ENCODE peak calls at places on chromosomes 6 and 20, in seven cellular contexts. V, D, L, P, K, Q and J are unnamed samples.

GRCh38 chr6:167495506-167496391 is 170.9 kb downstream of the TTLL2 start:
- DNase-seq in K (no peak), Q (no peak), P (no peak), L (no peak), V (no peak), D (no peak), J (no peak)

GRCh38 chr6:102571236-102571908 is 1177.9 kb downstream of the GRIK2 start:
- DNase-seq in L (no peak), D (no peak), K (no peak), P (no peak), V (no peak), Q (peak; percentile 2), J (no peak)

GRCh38 chr6:11011787-11012234 is 32.3 kb downstream of the ELOVL2 start:
- DNase-seq in D (no peak), Q (no peak), K (no peak), L (peak; percentile 68), V (no peak), P (peak; percentile 17), J (no peak)

GRCh38 chr6:170025341-170026271 is 265.3 kb downstream of the DLL1 start:
- DNase-seq in Q (no peak), P (no peak), L (no peak), D (peak; percentile 24), K (no peak), V (no peak), J (peak; percentile 22)

GRCh38 chr6:62775427-62776022 is 435.7 kb upstream of the FKBP1C start:
- DNase-seq in L (peak; percentile 0), V (no peak), P (no peak), Q (no peak), D (no peak), K (no peak), J (peak; percentile 34)

GRCh38 chr6:147022041-147022440 is 182.2 kb upstream of the STXBP5 start:
- DNase-seq in V (no peak), D (no peak), Q (peak; percentile 89), P (no peak), K (peak; percentile 11), L (peak; percentile 29), J (no peak)

GRCh38 chr20:16475225-16475624 is 98.0 kb downstream of the KIF16B start:
- DNase-seq in Q (peak; percentile 50), D (no peak), K (no peak), P (no peak), V (peak; percentile 64), L (peak; percentile 42), J (peak; percentile 60)

GRCh38 chr6:82588020-82588419 is 224.4 kb downstream of the TPBG start:
- DNase-seq in V (no peak), D (no peak), L (no peak), P (no peak), K (no peak), Q (no peak), J (no peak)

GRCh38 chr6:84193140-84193708 is 34.2 kb downstream of the CEP162 start:
- DNase-seq in K (peak; percentile 17), D (no peak), L (peak; percentile 49), P (no peak), Q (peak; percentile 91), V (peak; percentile 47), J (no peak)

GRCh38 chr6:28496099-28496779 is 19.4 kb downstream of the GPX6 start:
- DNase-seq in Q (no peak), D (no peak), K (no peak), P (no peak), L (peak; percentile 29), V (no peak), J (no peak)

DNA sequence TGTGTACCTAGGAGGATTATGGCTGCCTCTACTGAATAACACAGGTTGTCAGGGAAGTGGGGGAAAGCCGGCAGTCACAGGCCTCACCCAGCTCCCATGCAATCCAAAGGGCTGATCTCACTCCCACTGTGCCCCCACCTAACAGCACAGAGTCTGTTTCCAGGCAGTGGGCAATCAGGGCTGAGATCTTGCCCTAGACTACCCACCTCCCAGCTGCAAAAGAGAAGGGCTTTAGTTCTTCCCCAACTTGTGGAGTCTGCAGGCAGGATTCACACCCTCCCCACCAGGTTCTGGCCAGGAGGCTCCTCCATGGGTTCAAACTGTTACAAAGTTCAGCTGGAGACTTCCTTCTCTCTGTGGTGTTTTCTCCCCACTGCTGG is 66.0 kb upstream of the OLIG3 start:
- DNase-seq in K (no peak), Q (no peak), P (no peak), V (no peak), D (no peak), L (no peak), J (no peak)
- H3K4me3 ChIP-seq in K (no peak overlapping the region), Q (no peak overlapping the region), P (no peak overlapping the region), V (no peak overlapping the region), D (no peak overlapping the region), L (no peak overlapping the region), J (no peak overlapping the region)

DNA sequence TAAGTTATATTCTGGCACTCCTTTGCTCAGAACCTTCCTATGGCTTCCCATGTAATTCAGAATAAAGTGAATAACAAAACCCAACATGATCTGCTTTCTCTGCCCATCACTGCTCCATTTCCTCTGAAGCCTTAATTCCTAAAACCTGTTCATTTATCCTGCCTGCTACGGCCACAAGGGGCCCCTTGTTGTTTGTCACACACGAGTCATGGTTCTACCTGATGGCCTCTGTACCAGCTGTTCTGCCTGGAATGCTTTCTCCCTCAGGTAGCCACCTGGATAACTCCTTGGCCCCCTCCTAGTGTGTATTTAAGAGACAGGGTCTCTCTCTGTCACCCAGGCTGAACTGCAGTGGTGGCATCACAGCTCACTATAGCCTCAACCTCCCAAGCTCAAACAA is 26.8 kb downstream of the ERGIC3 start:
- DNase-seq in D (no peak), K (no peak), P (no peak), V (no peak), L (no peak), Q (no peak), J (no peak)
- TF ChIP-seq CTCF in D (no peak), K (peak; percentile 25), P (no peak), V (peak; percentile 55), L (peak; percentile 27), Q (no peak), J (peak; percentile 31)

GRCh38 chr20:57619053-57619831 is 984 bp downstream of the ZBP1 start:
- DNase-seq in P (peak; percentile 48), V (no peak), Q (no peak), D (peak; percentile 80), K (no peak), L (no peak), J (no peak)
- H3K4me3 ChIP-seq in P (no peak overlapping the region), V (no peak overlapping the region), Q (no peak overlapping the region), D (no peak overlapping the region), K (no peak overlapping the region), L (no peak overlapping the region), J (no peak overlapping the region)

GRCh38 chr6:71855406-71855805 is 30.9 kb upstream of the RIMS1 start:
- DNase-seq in D (no peak), V (no peak), P (no peak), K (no peak), Q (no peak), L (no peak), J (peak; percentile 13)
- TF ChIP-seq CTCF in D (no peak), V (no peak), P (no peak), K (no peak), Q (no peak), L (no peak), J (peak; percentile 75)